ENCODE peak calls at places on chromosomes 4 and X, in six cellular contexts. O, K, H, X, M and B are unnamed samples.

GRCh38 chrX:124211312-124211942 is 121.0 kb upstream of the TEX13D start:
- DNase-seq in M (peak; percentile 30), K (no peak), O (no peak), X (peak; percentile 29), H (no peak), B (no peak)

GRCh38 chr4:5051210-5051691 is at the start of gene STK32B:
- DNase-seq in H (no peak), X (no peak), O (no peak), K (no peak), M (peak; percentile 64), B (no peak)

GRCh38 chr4:121726642-121727268 is 30.0 kb upstream of the ANXA5 start:
- DNase-seq in O (peak; percentile 5), X (peak; percentile 6), K (no peak), M (peak; percentile 82), H (no peak), B (no peak)

GRCh38 chr4:16524911-16525574 is 298.8 kb upstream of the TAPT1 start:
- DNase-seq in K (no peak), M (peak; percentile 80), O (no peak), H (no peak), X (no peak), B (no peak)

GRCh38 chr4:7831330-7831729 is 108.3 kb downstream of the AFAP1 start:
- DNase-seq in H (peak; percentile 60), M (peak; percentile 85), O (no peak), X (no peak), K (no peak), B (peak; percentile 51)

GRCh38 chr4:141301216-141301615 is 80.5 kb downstream of the ZNF330 start:
- DNase-seq in X (no peak), M (no peak), H (no peak), O (no peak), K (no peak), B (no peak)

GRCh38 chrX:118496763-118497079 is 1.1 kb downstream of the DOCK11 start:
- DNase-seq in H (no peak), X (no peak), K (peak; percentile 12), M (no peak), O (no peak), B (no peak)

GRCh38 chr4:40377462-40378385 is 42.6 kb downstream of the CHRNA9 start:
- DNase-seq in M (peak; percentile 23), O (no peak), K (no peak), X (no peak), H (no peak), B (no peak)

GRCh38 chr4:67879486-67879885 is 4.3 kb downstream of the TMPRSS11D start:
- DNase-seq in O (no peak), K (no peak), X (no peak), H (no peak), M (no peak), B (no peak)

GRCh38 chrX:104742345-104742744 is 176.3 kb downstream of the IL1RAPL2 start:
- DNase-seq in X (no peak), M (no peak), H (no peak), K (no peak), O (no peak), B (no peak)